ENCODE peak calls at places on chromosome 9, in six cellular contexts. One of them, this sample, is unnamed.

GRCh38 chr9:89686134-89686533 is 81.3 kb downstream of the GADD45G start:
- DNase-seq in endothelial cell of umbilical vein: no peak
- DNase-seq in HepG2: no peak
- DNase-seq in sigmoid colon: no peak
- DNase-seq in breast epithelium: peak
- DNase-seq in GM12891: no peak
- DNase-seq in this sample: no peak

GRCh38 chr9:130835441-130836298 is 616 bp downstream of the ABL1 start:
- DNase-seq in breast epithelium: no peak
- DNase-seq in endothelial cell of umbilical vein: peak
- DNase-seq in HepG2: no peak
- DNase-seq in GM12891: peak
- DNase-seq in sigmoid colon: peak
- DNase-seq in this sample: peak

GRCh38 chr9:3436629-3437028 is 89.2 kb downstream of the RFX3 start:
- DNase-seq in sigmoid colon: no peak
- DNase-seq in HepG2: no peak
- DNase-seq in breast epithelium: no peak
- DNase-seq in endothelial cell of umbilical vein: peak
- DNase-seq in GM12891: no peak
- DNase-seq in this sample: no peak

GRCh38 chr9:69171517-69171916 is 2.6 kb upstream of the TJP2 start:
- DNase-seq in breast epithelium: no peak
- DNase-seq in HepG2: no peak
- DNase-seq in sigmoid colon: no peak
- DNase-seq in endothelial cell of umbilical vein: no peak
- DNase-seq in GM12891: no peak
- DNase-seq in this sample: no peak

GRCh38 chr9:371349-371748 is 156.7 kb downstream of the DOCK8 start:
- DNase-seq in endothelial cell of umbilical vein: no peak
- DNase-seq in HepG2: no peak
- DNase-seq in breast epithelium: no peak
- DNase-seq in sigmoid colon: no peak
- DNase-seq in GM12891: no peak
- DNase-seq in this sample: no peak

GRCh38 chr9:107841078-107841477 is 351.5 kb upstream of the KLF4 start:
- DNase-seq in GM12891: no peak
- DNase-seq in breast epithelium: no peak
- DNase-seq in sigmoid colon: no peak
- DNase-seq in endothelial cell of umbilical vein: no peak
- DNase-seq in HepG2: no peak
- DNase-seq in this sample: no peak

GRCh38 chr9:129995409-129996160 is 47.4 kb downstream of the FNBP1 start:
- DNase-seq in breast epithelium: no peak
- DNase-seq in endothelial cell of umbilical vein: peak
- DNase-seq in GM12891: no peak
- DNase-seq in HepG2: no peak
- DNase-seq in sigmoid colon: no peak
- DNase-seq in this sample: no peak

GRCh38 chr9:133733074-133733408 is 5.1 kb downstream of the SARDH start:
- DNase-seq in HepG2: no peak
- DNase-seq in GM12891: no peak
- DNase-seq in endothelial cell of umbilical vein: no peak
- DNase-seq in breast epithelium: no peak
- DNase-seq in sigmoid colon: peak
- DNase-seq in this sample: no peak

GRCh38 chr9:129282308-129283211 is 104.5 kb upstream of the IER5L start:
- DNase-seq in sigmoid colon: peak
- DNase-seq in endothelial cell of umbilical vein: peak
- DNase-seq in breast epithelium: peak
- DNase-seq in HepG2: peak
- DNase-seq in GM12891: no peak
- DNase-seq in this sample: no peak

GRCh38 chr9:129482521-129483466 is 138.1 kb downstream of the C9orf50 start:
- DNase-seq in endothelial cell of umbilical vein: peak
- DNase-seq in HepG2: no peak
- DNase-seq in GM12891: no peak
- DNase-seq in breast epithelium: peak
- DNase-seq in sigmoid colon: peak
- DNase-seq in this sample: peak

GRCh38 chr9:114098660-114099522 is at the start of gene KIF12:
- DNase-seq in GM12891: no peak
- DNase-seq in sigmoid colon: no peak
- DNase-seq in breast epithelium: no peak
- DNase-seq in endothelial cell of umbilical vein: no peak
- DNase-seq in HepG2: peak
- DNase-seq in this sample: peak

GRCh38 chr9:106755727-106756126 is 107.2 kb upstream of the ZNF462 start:
- DNase-seq in GM12891: no peak
- DNase-seq in sigmoid colon: no peak
- DNase-seq in HepG2: no peak
- DNase-seq in breast epithelium: peak
- DNase-seq in endothelial cell of umbilical vein: no peak
- DNase-seq in this sample: no peak

GRCh38 chr9:80899208-80899607 is 790.1 kb downstream of the TLE1 start:
- DNase-seq in sigmoid colon: no peak
- DNase-seq in HepG2: no peak
- DNase-seq in GM12891: no peak
- DNase-seq in endothelial cell of umbilical vein: no peak
- DNase-seq in breast epithelium: no peak
- DNase-seq in this sample: no peak

GRCh38 chr9:133768371-133768858 is 30.3 kb upstream of the SARDH start:
- DNase-seq in HepG2: no peak
- DNase-seq in GM12891: no peak
- DNase-seq in breast epithelium: no peak
- DNase-seq in endothelial cell of umbilical vein: no peak
- DNase-seq in sigmoid colon: peak
- DNase-seq in this sample: no peak

GRCh38 chr9:72203205-72203803 is 54.1 kb downstream of the GDA start:
- DNase-seq in HepG2: peak
- DNase-seq in sigmoid colon: no peak
- DNase-seq in GM12891: peak
- DNase-seq in endothelial cell of umbilical vein: peak
- DNase-seq in breast epithelium: no peak
- DNase-seq in this sample: peak

GRCh38 chr9:113228130-113228665 is 6.9 kb downstream of the SLC31A1 start:
- DNase-seq in HepG2: peak
- DNase-seq in endothelial cell of umbilical vein: no peak
- DNase-seq in sigmoid colon: no peak
- DNase-seq in breast epithelium: no peak
- DNase-seq in GM12891: no peak
- DNase-seq in this sample: no peak

GRCh38 chr9:61669352-61669751 is 479.5 kb downstream of the SPATA31A7 start:
- DNase-seq in breast epithelium: no peak
- DNase-seq in endothelial cell of umbilical vein: no peak
- DNase-seq in HepG2: no peak
- DNase-seq in GM12891: no peak
- DNase-seq in sigmoid colon: no peak
- DNase-seq in this sample: no peak

GRCh38 chr9:20621553-20622329 is 558 bp downstream of the MLLT3 start:
- DNase-seq in GM12891: no peak
- DNase-seq in breast epithelium: peak
- DNase-seq in sigmoid colon: peak
- DNase-seq in HepG2: peak
- DNase-seq in endothelial cell of umbilical vein: peak
- DNase-seq in this sample: peak

GRCh38 chr9:108550111-108550510 is 305.7 kb downstream of the ACTL7B start:
- DNase-seq in endothelial cell of umbilical vein: no peak
- DNase-seq in breast epithelium: no peak
- DNase-seq in HepG2: no peak
- DNase-seq in sigmoid colon: no peak
- DNase-seq in GM12891: no peak
- DNase-seq in this sample: no peak

GRCh38 chr9:19946446-19947109 is 157.7 kb upstream of the SLC24A2 start:
- DNase-seq in endothelial cell of umbilical vein: peak
- DNase-seq in sigmoid colon: no peak
- DNase-seq in HepG2: no peak
- DNase-seq in breast epithelium: no peak
- DNase-seq in GM12891: no peak
- DNase-seq in this sample: no peak

GRCh38 chr9:135479469-135480052 is at the start of gene PPP1R26:
- DNase-seq in sigmoid colon: no peak
- DNase-seq in HepG2: no peak
- DNase-seq in breast epithelium: no peak
- DNase-seq in GM12891: no peak
- DNase-seq in endothelial cell of umbilical vein: no peak
- DNase-seq in this sample: no peak
- TF ChIP-seq POLR2A in sigmoid colon: no peak
- TF ChIP-seq POLR2A in HepG2: no peak
- TF ChIP-seq POLR2A in breast epithelium: no peak
- TF ChIP-seq POLR2A in GM12891: no peak
- TF ChIP-seq POLR2A in endothelial cell of umbilical vein: no peak
- TF ChIP-seq POLR2A in this sample: no peak

GRCh38 chr9:33921967-33922895 is 105.3 kb downstream of the UBE2R2 start:
- DNase-seq in endothelial cell of umbilical vein: peak
- DNase-seq in breast epithelium: no peak
- DNase-seq in HepG2: peak
- DNase-seq in sigmoid colon: no peak
- DNase-seq in GM12891: peak
- DNase-seq in this sample: peak

GRCh38 chr9:33923079-33923478 is 106.1 kb downstream of the UBE2R2 start:
- DNase-seq in endothelial cell of umbilical vein: no peak
- DNase-seq in breast epithelium: no peak
- DNase-seq in GM12891: no peak
- DNase-seq in HepG2: no peak
- DNase-seq in sigmoid colon: no peak
- DNase-seq in this sample: no peak

GRCh38 chr9:33914887-33915286 is 97.9 kb downstream of the UBE2R2 start:
- DNase-seq in endothelial cell of umbilical vein: no peak
- DNase-seq in HepG2: no peak
- DNase-seq in breast epithelium: no peak
- DNase-seq in GM12891: no peak
- DNase-seq in sigmoid colon: no peak
- DNase-seq in this sample: no peak

GRCh38 chr9:33917036-33917435 is 100.1 kb downstream of the UBE2R2 start:
- DNase-seq in breast epithelium: no peak
- DNase-seq in GM12891: no peak
- DNase-seq in endothelial cell of umbilical vein: no peak
- DNase-seq in HepG2: no peak
- DNase-seq in sigmoid colon: no peak
- DNase-seq in this sample: no peak

DNA sequence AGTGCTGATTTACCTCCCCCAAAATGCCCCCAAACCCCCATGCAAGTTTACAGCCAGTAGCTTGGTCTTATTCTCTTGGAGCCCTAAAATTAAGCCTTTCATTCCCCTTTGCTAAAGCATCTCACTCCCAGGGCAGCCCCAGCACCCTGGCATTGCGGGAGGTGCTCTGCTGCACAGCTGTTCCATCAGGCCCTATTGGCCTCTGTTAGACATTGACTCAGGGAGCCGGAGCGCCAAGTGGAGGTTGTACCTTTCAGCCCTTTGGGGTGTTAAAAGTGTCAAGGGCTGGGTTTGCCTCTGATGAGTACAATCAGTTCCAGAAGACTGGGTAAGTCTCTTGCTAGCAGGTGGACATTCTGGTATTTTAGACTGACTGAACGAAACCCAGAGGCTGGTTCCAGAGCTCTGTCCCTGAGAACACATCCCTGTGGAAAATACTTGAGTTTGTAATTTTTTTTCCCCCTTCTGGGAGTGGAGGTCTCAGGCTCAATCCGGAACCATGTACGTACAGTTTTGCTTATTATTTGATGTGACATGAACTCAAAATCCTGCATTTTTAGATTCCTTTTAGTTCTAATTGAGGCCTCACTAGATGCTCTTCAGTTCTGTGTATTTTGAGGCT is 102.4 kb downstream of the UBE2R2 start:
- DNase-seq in breast epithelium: no peak
- DNase-seq in sigmoid colon: no peak
- DNase-seq in HepG2: no peak
- DNase-seq in GM12891: no peak
- DNase-seq in endothelial cell of umbilical vein: no peak
- DNase-seq in this sample: no peak
- TF ChIP-seq POLR2A in breast epithelium: no peak
- TF ChIP-seq POLR2A in sigmoid colon: no peak
- TF ChIP-seq POLR2A in HepG2: no peak
- TF ChIP-seq POLR2A in GM12891: no peak
- TF ChIP-seq POLR2A in endothelial cell of umbilical vein: no peak
- TF ChIP-seq POLR2A in this sample: no peak

GRCh38 chr9:94639996-94640376 is 668 bp upstream of the FBP1 start:
- DNase-seq in sigmoid colon: no peak
- DNase-seq in breast epithelium: no peak
- DNase-seq in GM12891: no peak
- DNase-seq in endothelial cell of umbilical vein: no peak
- DNase-seq in HepG2: no peak
- DNase-seq in this sample: no peak

GRCh38 chr9:94642526-94642925 is 3.2 kb upstream of the FBP1 start:
- DNase-seq in HepG2: no peak
- DNase-seq in breast epithelium: no peak
- DNase-seq in endothelial cell of umbilical vein: no peak
- DNase-seq in sigmoid colon: no peak
- DNase-seq in GM12891: no peak
- DNase-seq in this sample: no peak

GRCh38 chr9:94643176-94643575 is 3.9 kb upstream of the FBP1 start:
- DNase-seq in endothelial cell of umbilical vein: no peak
- DNase-seq in sigmoid colon: no peak
- DNase-seq in HepG2: no peak
- DNase-seq in GM12891: no peak
- DNase-seq in breast epithelium: no peak
- DNase-seq in this sample: no peak

GRCh38 chr9:94638335-94639044 is 828 bp downstream of the FBP1 start:
- DNase-seq in HepG2: no peak
- DNase-seq in breast epithelium: no peak
- DNase-seq in GM12891: no peak
- DNase-seq in endothelial cell of umbilical vein: no peak
- DNase-seq in sigmoid colon: no peak
- DNase-seq in this sample: no peak

GRCh38 chr9:94639045-94639995 is at the start of gene FBP1:
- DNase-seq in HepG2: no peak
- DNase-seq in sigmoid colon: peak
- DNase-seq in GM12891: peak
- DNase-seq in endothelial cell of umbilical vein: peak
- DNase-seq in breast epithelium: no peak
- DNase-seq in this sample: peak
- TF ChIP-seq POLR2A in HepG2: no peak
- TF ChIP-seq POLR2A in sigmoid colon: no peak
- TF ChIP-seq POLR2A in GM12891: no peak
- TF ChIP-seq POLR2A in endothelial cell of umbilical vein: no peak
- TF ChIP-seq POLR2A in breast epithelium: no peak
- TF ChIP-seq POLR2A in this sample: no peak

GRCh38 chr9:131873891-131874440 is 134.1 kb upstream of the RAPGEF1 start:
- DNase-seq in sigmoid colon: no peak
- DNase-seq in GM12891: no peak
- DNase-seq in HepG2: no peak
- DNase-seq in endothelial cell of umbilical vein: no peak
- DNase-seq in breast epithelium: no peak
- DNase-seq in this sample: no peak

GRCh38 chr9:131876486-131876885 is 136.6 kb upstream of the RAPGEF1 start:
- DNase-seq in endothelial cell of umbilical vein: no peak
- DNase-seq in sigmoid colon: no peak
- DNase-seq in breast epithelium: no peak
- DNase-seq in HepG2: no peak
- DNase-seq in GM12891: no peak
- DNase-seq in this sample: no peak

GRCh38 chr9:131875828-131876485 is 136.1 kb upstream of the RAPGEF1 start:
- DNase-seq in sigmoid colon: no peak
- DNase-seq in HepG2: no peak
- DNase-seq in endothelial cell of umbilical vein: no peak
- DNase-seq in breast epithelium: no peak
- DNase-seq in GM12891: no peak
- DNase-seq in this sample: no peak

GRCh38 chr9:131874447-131874846 is 134.6 kb upstream of the RAPGEF1 start:
- DNase-seq in GM12891: no peak
- DNase-seq in breast epithelium: no peak
- DNase-seq in endothelial cell of umbilical vein: no peak
- DNase-seq in sigmoid colon: no peak
- DNase-seq in HepG2: no peak
- DNase-seq in this sample: no peak

GRCh38 chr9:131874916-131875670 is 135.2 kb upstream of the RAPGEF1 start:
- DNase-seq in GM12891: no peak
- DNase-seq in HepG2: no peak
- DNase-seq in sigmoid colon: no peak
- DNase-seq in endothelial cell of umbilical vein: no peak
- DNase-seq in breast epithelium: no peak
- DNase-seq in this sample: no peak
- TF ChIP-seq POLR2A in GM12891: no peak
- TF ChIP-seq POLR2A in HepG2: no peak
- TF ChIP-seq POLR2A in sigmoid colon: no peak
- TF ChIP-seq POLR2A in endothelial cell of umbilical vein: no peak
- TF ChIP-seq POLR2A in breast epithelium: no peak
- TF ChIP-seq POLR2A in this sample: no peak

This sample was measured in erythroblast.